ENCODE peak calls at places on chromosomes 12 and 14, in five cellular contexts. One of them, this sample, is unnamed. For H3K27me3, the result is how much of the 10 kb centered on the place peaks cover.

GRCh38 chr12:27013606-27014084 is 539 bp downstream of the TM7SF3 start:
- DNase-seq in fibroblast of lung: peak
- DNase-seq in transverse colon: peak
- DNase-seq in CD8-positive, alpha-beta T cell: no peak
- DNase-seq in mammary epithelial cell: peak
- DNase-seq in this sample: no peak

GRCh38 chr14:94906577-94906976 is 136.7 kb upstream of the GSC start:
- DNase-seq in fibroblast of lung: no peak
- DNase-seq in transverse colon: no peak
- DNase-seq in CD8-positive, alpha-beta T cell: no peak
- DNase-seq in mammary epithelial cell: no peak
- DNase-seq in this sample: no peak

GRCh38 chr12:118044075-118044474 is 16.9 kb downstream of the WSB2 start:
- DNase-seq in fibroblast of lung: no peak
- DNase-seq in transverse colon: no peak
- DNase-seq in CD8-positive, alpha-beta T cell: no peak
- DNase-seq in mammary epithelial cell: no peak
- DNase-seq in this sample: no peak

GRCh38 chr12:40946612-40947194 is 241.4 kb upstream of the PDZRN4 start:
- DNase-seq in fibroblast of lung: peak
- DNase-seq in transverse colon: no peak
- DNase-seq in CD8-positive, alpha-beta T cell: no peak
- DNase-seq in mammary epithelial cell: no peak
- DNase-seq in this sample: no peak

GRCh38 chr12:30996255-30996654 is 69.7 kb downstream of the TSPAN11 start:
- DNase-seq in fibroblast of lung: peak
- DNase-seq in transverse colon: no peak
- DNase-seq in CD8-positive, alpha-beta T cell: no peak
- DNase-seq in mammary epithelial cell: no peak
- DNase-seq in this sample: no peak

GRCh38 chr12:110248096-110248447 is 33.0 kb upstream of the ATP2A2 start:
- DNase-seq in fibroblast of lung: no peak
- DNase-seq in transverse colon: no peak
- DNase-seq in CD8-positive, alpha-beta T cell: no peak
- DNase-seq in mammary epithelial cell: no peak
- DNase-seq in this sample: no peak

GRCh38 chr12:54429014-54429471 is 10.0 kb upstream of the ITGA5 start:
- DNase-seq in fibroblast of lung: no peak
- DNase-seq in transverse colon: no peak
- DNase-seq in CD8-positive, alpha-beta T cell: no peak
- DNase-seq in mammary epithelial cell: no peak
- DNase-seq in this sample: no peak

GRCh38 chr12:1920971-1921370 is 2.5 kb upstream of the CACNA2D4 start:
- DNase-seq in fibroblast of lung: no peak
- DNase-seq in transverse colon: no peak
- DNase-seq in CD8-positive, alpha-beta T cell: no peak
- DNase-seq in mammary epithelial cell: no peak
- DNase-seq in this sample: no peak

GRCh38 chr12:5081016-5081415 is 37.3 kb downstream of the KCNA5 start:
- DNase-seq in fibroblast of lung: no peak
- DNase-seq in transverse colon: no peak
- DNase-seq in CD8-positive, alpha-beta T cell: no peak
- DNase-seq in mammary epithelial cell: no peak
- DNase-seq in this sample: no peak

GRCh38 chr12:122880155-122880605 is 15.7 kb downstream of the VPS37B start:
- DNase-seq in fibroblast of lung: peak
- DNase-seq in transverse colon: no peak
- DNase-seq in CD8-positive, alpha-beta T cell: no peak
- DNase-seq in mammary epithelial cell: no peak
- DNase-seq in this sample: no peak

GRCh38 chr14:86532219-86532618 is 1002.3 kb downstream of the FLRT2 start:
- DNase-seq in fibroblast of lung: peak
- DNase-seq in transverse colon: no peak
- DNase-seq in CD8-positive, alpha-beta T cell: no peak
- DNase-seq in mammary epithelial cell: peak
- DNase-seq in this sample: no peak

GRCh38 chr14:75310295-75311059 is 31.8 kb downstream of the FOS start:
- DNase-seq in fibroblast of lung: peak
- DNase-seq in transverse colon: peak
- DNase-seq in CD8-positive, alpha-beta T cell: no peak
- DNase-seq in mammary epithelial cell: peak
- DNase-seq in this sample: no peak

GRCh38 chr12:88063375-88063774 is 34.2 kb upstream of the C12orf50 start:
- DNase-seq in fibroblast of lung: peak
- DNase-seq in transverse colon: no peak
- DNase-seq in CD8-positive, alpha-beta T cell: no peak
- DNase-seq in mammary epithelial cell: peak
- DNase-seq in this sample: peak

GRCh38 chr14:105197274-105197673 is 16.2 kb upstream of the NUDT14 start:
- DNase-seq in fibroblast of lung: peak
- DNase-seq in transverse colon: no peak
- DNase-seq in CD8-positive, alpha-beta T cell: no peak
- DNase-seq in mammary epithelial cell: peak
- DNase-seq in this sample: no peak

GRCh38 chr12:20810487-20810886 is at the start of gene SLCO1B3:
- DNase-seq in fibroblast of lung: no peak
- DNase-seq in transverse colon: no peak
- DNase-seq in CD8-positive, alpha-beta T cell: no peak
- DNase-seq in mammary epithelial cell: no peak
- DNase-seq in this sample: no peak

GRCh38 chr12:21651821-21652220 is 5.8 kb downstream of the LDHB start:
- DNase-seq in fibroblast of lung: no peak
- DNase-seq in transverse colon: no peak
- DNase-seq in CD8-positive, alpha-beta T cell: no peak
- DNase-seq in mammary epithelial cell: no peak
- DNase-seq in this sample: no peak

GRCh38 chr14:35362911-35363374 is 41.6 kb downstream of the NFKBIA start:
- DNase-seq in fibroblast of lung: peak
- DNase-seq in transverse colon: no peak
- DNase-seq in CD8-positive, alpha-beta T cell: no peak
- DNase-seq in mammary epithelial cell: no peak
- DNase-seq in this sample: no peak

GRCh38 chr12:3589745-3590144 is 98.7 kb downstream of the PRMT8 start:
- DNase-seq in fibroblast of lung: no peak
- DNase-seq in transverse colon: no peak
- DNase-seq in CD8-positive, alpha-beta T cell: no peak
- DNase-seq in mammary epithelial cell: no peak
- DNase-seq in this sample: no peak

GRCh38 chr14:93977790-93978581 is 1.6 kb upstream of the ASB2 start:
- DNase-seq in fibroblast of lung: peak
- DNase-seq in transverse colon: peak
- DNase-seq in CD8-positive, alpha-beta T cell: peak
- DNase-seq in mammary epithelial cell: peak
- DNase-seq in this sample: peak

GRCh38 chr12:3683670-3684069 is 69.2 kb downstream of the CRACR2A start:
- DNase-seq in fibroblast of lung: peak
- DNase-seq in transverse colon: no peak
- DNase-seq in CD8-positive, alpha-beta T cell: no peak
- DNase-seq in mammary epithelial cell: peak
- DNase-seq in this sample: no peak

DNA sequence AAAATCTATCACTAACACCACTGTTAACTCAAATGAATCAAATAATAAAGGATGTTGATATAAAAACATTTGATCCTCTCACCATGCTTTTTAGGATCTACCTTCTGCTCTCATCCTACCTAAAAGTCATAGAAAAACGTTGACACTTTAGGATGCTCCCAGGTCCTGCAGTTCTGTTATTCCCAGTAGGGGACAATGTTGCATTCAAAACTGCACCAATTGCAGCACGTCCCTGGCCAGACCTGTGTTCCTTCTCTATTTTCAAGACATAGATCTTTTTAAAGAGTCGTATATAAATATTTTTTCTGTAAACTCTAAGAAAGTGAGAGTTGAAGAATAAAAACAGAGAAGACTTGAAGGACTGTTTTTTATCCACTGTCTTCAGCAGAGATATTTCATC is 8.8 kb downstream of the AICDA start:
- DNase-seq in fibroblast of lung: no peak
- DNase-seq in transverse colon: no peak
- DNase-seq in CD8-positive, alpha-beta T cell: no peak
- DNase-seq in mammary epithelial cell: no peak
- DNase-seq in this sample: no peak
- TF ChIP-seq CTCF in fibroblast of lung: peak
- TF ChIP-seq CTCF in transverse colon: no peak
- TF ChIP-seq CTCF in CD8-positive, alpha-beta T cell: no peak
- TF ChIP-seq CTCF in mammary epithelial cell: peak
- TF ChIP-seq CTCF in this sample: no peak

GRCh38 chr14:21652209-21652808 is 1.3 kb upstream of the OR4E2 start:
- DNase-seq in fibroblast of lung: no peak
- DNase-seq in transverse colon: peak
- DNase-seq in CD8-positive, alpha-beta T cell: no peak
- DNase-seq in mammary epithelial cell: no peak
- DNase-seq in this sample: no peak
- H3K4me3 ChIP-seq in fibroblast of lung: no peak
- H3K4me3 ChIP-seq in transverse colon: no peak
- H3K4me3 ChIP-seq in CD8-positive, alpha-beta T cell: no peak
- H3K4me3 ChIP-seq in mammary epithelial cell: no peak
- H3K4me3 ChIP-seq in this sample: no peak

GRCh38 chr14:102930753-102931579 is 8.5 kb downstream of the AMN start:
- DNase-seq in fibroblast of lung: peak
- DNase-seq in transverse colon: peak
- DNase-seq in CD8-positive, alpha-beta T cell: no peak
- DNase-seq in mammary epithelial cell: peak
- DNase-seq in this sample: no peak
- H3K27me3 ChIP-seq in fibroblast of lung: under half
- H3K27me3 ChIP-seq in transverse colon: under half
- H3K27me3 ChIP-seq in CD8-positive, alpha-beta T cell: under half
- H3K27me3 ChIP-seq in mammary epithelial cell: under half
- H3K27me3 ChIP-seq in this sample: under half

DNA sequence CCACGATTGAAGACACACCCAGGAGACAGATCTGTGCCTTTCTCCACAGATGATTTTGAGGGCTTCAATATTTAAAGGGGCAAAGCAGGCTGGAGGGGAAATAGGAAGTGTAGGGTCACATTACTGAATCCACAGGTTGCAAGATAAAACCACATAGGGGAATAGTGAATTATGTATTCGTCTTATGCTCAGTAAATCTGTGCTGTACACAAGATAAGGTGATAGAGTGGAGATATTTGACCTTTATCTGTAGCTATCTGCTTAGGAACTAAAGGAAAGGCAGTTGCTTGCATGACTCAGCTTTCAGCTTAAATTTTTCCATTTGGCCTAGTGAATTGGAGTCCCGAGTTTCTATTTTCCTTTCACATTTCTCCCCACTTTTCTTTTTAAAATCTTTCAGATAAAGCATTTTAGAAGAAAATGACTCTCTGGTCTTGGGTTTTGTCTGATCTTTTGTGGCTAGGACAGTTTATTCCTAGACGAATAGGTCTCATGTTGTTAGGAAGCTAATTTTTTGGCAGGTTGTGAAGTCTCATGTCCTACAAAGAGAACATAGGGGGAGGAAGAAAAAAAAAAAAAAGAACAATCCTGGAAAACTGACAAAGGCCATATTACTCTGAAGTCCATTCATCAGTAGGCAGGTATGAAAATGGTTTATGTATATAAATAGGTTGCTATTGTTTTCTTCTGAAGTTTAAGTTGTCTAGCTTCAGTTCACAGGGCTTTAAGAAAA is 55.4 kb downstream of the FBXO33 start:
- DNase-seq in fibroblast of lung: peak
- DNase-seq in transverse colon: no peak
- DNase-seq in CD8-positive, alpha-beta T cell: no peak
- DNase-seq in mammary epithelial cell: no peak
- DNase-seq in this sample: no peak
- TF ChIP-seq CTCF in fibroblast of lung: no peak
- TF ChIP-seq CTCF in transverse colon: no peak
- TF ChIP-seq CTCF in CD8-positive, alpha-beta T cell: no peak
- TF ChIP-seq CTCF in mammary epithelial cell: no peak
- TF ChIP-seq CTCF in this sample: no peak

This sample was measured in GM06990.